ENCODE peak calls at places on chromosomes 2 and 18, in four cellular contexts. U is fibroblast of lung, N is suprapubic skin, L is AG04450. F is an unnamed sample.

GRCh38 chr2:72104821-72105588 is 42.7 kb downstream of the CYP26B1 start:
- DNase-seq in U (no peak), N (peak), L (no peak), F (no peak)

GRCh38 chr2:61177727-61178549 is 15.9 kb downstream of the C2orf74 start:
- DNase-seq in U (peak), L (no peak), N (peak), F (no peak)

GRCh38 chr2:203330434-203330833 is 2.2 kb downstream of the ABI2 start:
- DNase-seq in N (no peak), U (peak), L (no peak), F (no peak)

GRCh38 chr2:151339168-151339567 is 18.2 kb upstream of the TNFAIP6 start:
- DNase-seq in N (no peak), U (no peak), L (no peak), F (no peak)

GRCh38 chr2:148026573-148026972 is 5.7 kb downstream of the MBD5 start:
- DNase-seq in N (no peak), L (no peak), U (no peak), F (no peak)

GRCh38 chr2:24214880-24215279 is 40.0 kb downstream of the FAM228A start:
- DNase-seq in U (no peak), L (no peak), N (no peak), F (no peak)

GRCh38 chr2:55779459-55780421 is 86.1 kb upstream of the PNPT1 start:
- DNase-seq in U (peak), L (peak), N (no peak), F (peak)

GRCh38 chr2:45567974-45568789 is 42.9 kb downstream of the SRBD1 start:
- DNase-seq in N (no peak), U (peak), L (no peak), F (no peak)

GRCh38 chr2:38233231-38233983 is 143.7 kb downstream of the ATL2 start:
- DNase-seq in L (no peak), N (no peak), U (peak), F (peak)

GRCh38 chr2:239394978-239395377 is 5.8 kb downstream of the HDAC4 start:
- DNase-seq in N (no peak), U (no peak), L (no peak), F (no peak)

GRCh38 chr18:10230072-10230471 is 224.4 kb upstream of the APCDD1 start:
- DNase-seq in L (peak), N (no peak), U (peak), F (peak)

GRCh38 chr2:108268001-108268400 is 20.7 kb upstream of the SULT1C2 start:
- DNase-seq in U (peak), L (peak), N (no peak), F (no peak)

GRCh38 chr2:18519991-18520604 is 40.4 kb downstream of the RDH14 start:
- DNase-seq in U (no peak), L (no peak), N (no peak), F (no peak)

GRCh38 chr2:187749804-187750431 is 195.7 kb upstream of the TFPI start:
- DNase-seq in L (no peak), N (no peak), U (no peak), F (no peak)
- H3K4me3 ChIP-seq in L (no peak), N (no peak), U (no peak), F (no peak)

DNA sequence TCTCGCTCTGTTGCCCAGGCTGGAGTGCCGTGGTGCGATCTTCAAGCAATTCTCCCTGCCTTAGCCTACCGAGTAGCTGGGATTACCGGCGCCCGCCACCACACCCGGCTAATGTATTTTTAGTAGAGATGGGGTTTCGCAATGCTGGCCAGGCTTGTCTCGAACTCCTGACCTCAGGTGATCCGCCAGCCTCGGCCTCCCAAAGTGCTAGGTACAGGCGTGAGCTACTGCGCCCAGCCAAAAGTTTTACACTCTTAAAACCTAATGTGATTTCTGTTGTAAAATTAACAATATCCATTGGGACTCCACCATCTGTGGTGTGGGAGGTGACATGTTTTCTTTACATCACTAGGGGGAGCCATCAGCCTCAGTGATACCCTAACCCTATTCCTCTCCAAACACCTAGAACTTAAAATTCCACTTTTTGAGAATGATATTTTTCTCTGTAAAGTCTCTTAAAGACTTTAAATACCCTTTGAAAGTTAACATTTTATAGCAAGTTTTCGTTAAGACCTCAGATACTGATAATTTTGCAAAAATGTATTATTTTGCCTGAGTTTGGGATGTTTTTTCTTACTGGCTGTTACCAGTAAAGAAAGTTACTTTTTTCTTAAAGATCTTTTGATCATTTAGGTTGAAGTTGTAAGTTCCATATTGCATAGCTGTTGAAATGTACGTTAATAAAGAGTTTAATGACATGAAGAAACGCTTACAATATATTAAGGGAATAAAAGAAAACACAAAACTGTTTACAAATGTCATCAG is 11.6 kb upstream of the EIF2AK2 start:
- DNase-seq in N (no peak), U (peak), L (no peak), F (no peak)
- TF ChIP-seq CTCF in N (peak), U (peak), L (peak), F (peak)

DNA sequence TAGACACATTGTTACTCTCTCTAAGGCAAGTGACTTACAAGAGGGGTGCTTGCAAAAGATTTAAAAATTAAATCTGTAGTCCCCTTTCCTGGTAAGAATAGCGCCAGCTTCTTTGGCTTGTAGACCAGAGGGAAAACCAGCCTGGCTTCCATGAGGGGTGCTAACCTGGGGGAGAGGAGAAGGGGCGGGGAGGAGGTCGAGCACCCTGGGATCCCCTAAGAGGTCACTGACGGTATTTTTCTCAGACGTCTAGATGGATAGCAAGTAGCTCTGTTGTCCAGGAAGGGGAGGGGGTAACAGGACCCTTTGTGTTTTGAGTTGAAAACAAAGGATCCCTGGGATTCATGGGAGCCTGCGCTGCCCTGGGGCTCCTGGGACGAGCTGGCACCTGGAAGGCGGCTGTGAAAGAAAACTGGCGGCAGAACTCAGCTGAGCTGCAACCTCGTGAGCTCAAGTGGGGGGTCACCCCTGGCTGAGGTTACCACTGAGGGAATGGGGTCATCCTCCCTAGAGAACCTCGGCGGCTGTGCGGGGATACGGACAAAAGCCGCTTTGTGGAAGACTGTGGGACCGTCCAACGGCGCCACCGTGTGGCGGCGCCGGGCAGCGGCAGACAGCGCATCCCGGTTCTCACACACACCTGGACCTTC is 37.8 kb upstream of the MRPL19 start:
- DNase-seq in U (peak), N (no peak), L (no peak), F (no peak)
- H3K4me3 ChIP-seq in U (peak), N (peak), L (no peak), F (no peak)

GRCh38 chr18:56433919-56434318 is 204.5 kb downstream of the TXNL1 start:
- DNase-seq in L (no peak), U (no peak), N (no peak), F (no peak)
- TF ChIP-seq CTCF in L (no peak), U (no peak), N (no peak), F (no peak)